ENCODE peak calls at places on chromosomes 2 and 18, in four cellular contexts. V, W, M and U are unnamed samples.

GRCh38 chr2:43636616-43637015 is 444 bp upstream of the PLEKHH2 start:
- DNase-seq in W (no peak), V (no peak), M (no peak), U (no peak)

GRCh38 chr2:189681903-189682302 is 7.4 kb downstream of the ANKAR start:
- DNase-seq in V (no peak), M (no peak), W (no peak), U (no peak)

GRCh38 chr18:58955738-58956137 is 91.1 kb downstream of the ZNF532 start:
- DNase-seq in W (no peak), V (no peak), M (no peak), U (no peak)

GRCh38 chr2:29946465-29946864 is 25.1 kb upstream of the ALK start:
- DNase-seq in V (no peak), M (no peak), W (no peak), U (no peak)

GRCh38 chr2:66565291-66565690 is 130.4 kb downstream of the MEIS1 start:
- DNase-seq in W (no peak), V (no peak), M (no peak), U (no peak)

GRCh38 chr2:229653551-229653950 is 60.8 kb downstream of the DNER start:
- DNase-seq in M (no peak), V (no peak), W (no peak), U (no peak)

GRCh38 chr2:184463102-184463865 is 135.0 kb upstream of the ZNF804A start:
- DNase-seq in W (no peak), V (no peak), M (no peak), U (no peak)

GRCh38 chr2:102686479-102687439 is 67.4 kb downstream of the SLC9A2 start:
- DNase-seq in W (no peak), V (no peak), M (no peak), U (no peak)

GRCh38 chr2:61597300-61598289 is 59.4 kb upstream of the XPO1 start:
- DNase-seq in M (no peak), V (no peak), W (no peak), U (no peak)

GRCh38 chr2:115635440-115635839 is 1193.0 kb downstream of the DPP10 start:
- DNase-seq in W (no peak), M (no peak), V (no peak), U (no peak)

GRCh38 chr2:48146552-48146951 is 240.3 kb upstream of the FBXO11 start:
- DNase-seq in W (no peak), V (no peak), M (no peak), U (no peak)

GRCh38 chr2:30205456-30205855 is 25.9 kb upstream of the LBH start:
- DNase-seq in M (no peak), V (no peak), W (no peak), U (no peak)

GRCh38 chr2:222176890-222177289 is 121.9 kb downstream of the PAX3 start:
- DNase-seq in M (no peak), V (no peak), W (no peak), U (no peak)

GRCh38 chr2:218066946-218067515 is 2.0 kb upstream of the RUFY4 start:
- DNase-seq in M (no peak), V (no peak), W (no peak), U (no peak)

GRCh38 chr18:44895176-44895798 is 214.6 kb downstream of the SETBP1 start:
- DNase-seq in W (no peak), V (peak; percentile 74), M (peak; percentile 70), U (no peak)

GRCh38 chr2:58906151-58906645 is 665.1 kb upstream of the FANCL start:
- DNase-seq in M (no peak), W (no peak), V (no peak), U (no peak)

GRCh38 chr2:64276417-64277095 is 132.3 kb upstream of the PELI1 start:
- DNase-seq in M (no peak), W (no peak), V (peak; percentile 48), U (no peak)

GRCh38 chr18:32542221-32542798 is 71.6 kb upstream of the GAREM1 start:
- DNase-seq in W (no peak), V (peak; percentile 35), M (no peak), U (no peak)

GRCh38 chr2:223681125-223681524 is 79.0 kb upstream of the SCG2 start:
- DNase-seq in V (no peak), W (no peak), M (no peak), U (no peak)

GRCh38 chr2:608711-609110 is 68.5 kb downstream of the TMEM18 start:
- DNase-seq in W (no peak), M (no peak), V (no peak), U (no peak)

GRCh38 chr2:134245340-134245984 is 8.4 kb upstream of the MGAT5 start:
- DNase-seq in W (peak; percentile 65), M (peak; percentile 43), V (peak; percentile 75), U (peak; percentile 6)

GRCh38 chr2:168583710-168584521 is 127.8 kb downstream of the CERS6 start:
- DNase-seq in W (no peak), M (no peak), V (peak; percentile 47), U (no peak)

GRCh38 chr2:55761024-55761423 is 67.4 kb upstream of the PNPT1 start:
- DNase-seq in W (no peak), V (no peak), M (no peak), U (no peak)

GRCh38 chr2:23554054-23554697 is 169.2 kb downstream of the KLHL29 start:
- DNase-seq in W (no peak), M (no peak), V (no peak), U (no peak)

GRCh38 chr2:153059338-153060052 is 341.1 kb downstream of the ARL6IP6 start:
- DNase-seq in V (peak; percentile 79), W (no peak), M (no peak), U (no peak)

GRCh38 chr2:9287400-9288059 is 80.9 kb downstream of the ASAP2 start:
- DNase-seq in W (no peak), V (peak; percentile 100), M (no peak), U (no peak)

GRCh38 chr2:137921062-137921461 is 43.2 kb upstream of the HNMT start:
- DNase-seq in M (no peak), W (no peak), V (no peak), U (no peak)